ENCODE peak calls at places on chromosomes 13 and 19, in five cellular contexts. One of them, this sample, is unnamed.
A peak's percentile ranks its signal among the peaks of the same experiment; 100 is the strongest.

GRCh38 chr13:20667857-20668256 is 35.6 kb upstream of the IL17D start:
- DNase-seq in heart right ventricle: no peak
- DNase-seq in choroid plexus epithelial cell: no peak
- DNase-seq in lung: no peak
- DNase-seq in pancreas: no peak
- DNase-seq in this sample: no peak

GRCh38 chr13:77860621-77861020 is 58.0 kb downstream of the EDNRB start:
- DNase-seq in heart right ventricle: no peak
- DNase-seq in choroid plexus epithelial cell: peak; percentile 55
- DNase-seq in lung: no peak
- DNase-seq in pancreas: no peak
- DNase-seq in this sample: peak; percentile 92

GRCh38 chr13:19586904-19587634 is 25.7 kb upstream of the TPTE2 start:
- DNase-seq in heart right ventricle: peak; percentile 27
- DNase-seq in choroid plexus epithelial cell: peak; percentile 52
- DNase-seq in lung: peak; percentile 31
- DNase-seq in pancreas: no peak
- DNase-seq in this sample: peak; percentile 47

GRCh38 chr13:113633485-113633873 is 24.5 kb downstream of the ATP4B start:
- DNase-seq in heart right ventricle: no peak
- DNase-seq in choroid plexus epithelial cell: no peak
- DNase-seq in lung: no peak
- DNase-seq in pancreas: no peak
- DNase-seq in this sample: no peak

GRCh38 chr19:3450796-3451411 is 29.4 kb downstream of the SMIM24 start:
- DNase-seq in heart right ventricle: no peak
- DNase-seq in choroid plexus epithelial cell: peak; percentile 99
- DNase-seq in lung: peak; percentile 60
- DNase-seq in pancreas: no peak
- DNase-seq in this sample: peak; percentile 100

GRCh38 chr19:40771101-40771539 is 4.2 kb upstream of the MIA start:
- DNase-seq in heart right ventricle: no peak
- DNase-seq in choroid plexus epithelial cell: no peak
- DNase-seq in lung: no peak
- DNase-seq in pancreas: no peak
- DNase-seq in this sample: peak; percentile 27

GRCh38 chr13:77143325-77143907 is 116.5 kb upstream of the FBXL3 start:
- DNase-seq in heart right ventricle: no peak
- DNase-seq in choroid plexus epithelial cell: peak; percentile 82
- DNase-seq in lung: no peak
- DNase-seq in pancreas: no peak
- DNase-seq in this sample: peak; percentile 49

GRCh38 chr13:79571147-79571546 is 90.2 kb downstream of the NDFIP2 start:
- DNase-seq in heart right ventricle: no peak
- DNase-seq in choroid plexus epithelial cell: no peak
- DNase-seq in lung: no peak
- DNase-seq in pancreas: no peak
- DNase-seq in this sample: no peak

GRCh38 chr19:33134571-33135041 is 2.7 kb downstream of the WDR88 start:
- DNase-seq in heart right ventricle: no peak
- DNase-seq in choroid plexus epithelial cell: no peak
- DNase-seq in lung: no peak
- DNase-seq in pancreas: no peak
- DNase-seq in this sample: no peak

GRCh38 chr13:38687246-38688229 is 661 bp downstream of the FREM2 start:
- DNase-seq in heart right ventricle: no peak
- DNase-seq in choroid plexus epithelial cell: peak; percentile 13
- DNase-seq in lung: no peak
- DNase-seq in pancreas: no peak
- DNase-seq in this sample: peak; percentile 5

GRCh38 chr19:16373539-16373938 is 48.9 kb downstream of the KLF2 start:
- DNase-seq in heart right ventricle: no peak
- DNase-seq in choroid plexus epithelial cell: peak; percentile 86
- DNase-seq in lung: no peak
- DNase-seq in pancreas: no peak
- DNase-seq in this sample: peak; percentile 97

GRCh38 chr13:68927387-68928026 is 1180.1 kb upstream of the ATXN8OS start:
- DNase-seq in heart right ventricle: no peak
- DNase-seq in choroid plexus epithelial cell: peak; percentile 11
- DNase-seq in lung: no peak
- DNase-seq in pancreas: no peak
- DNase-seq in this sample: peak; percentile 2

GRCh38 chr19:3367572-3368440 is 1.4 kb downstream of the NFIC start:
- DNase-seq in heart right ventricle: no peak
- DNase-seq in choroid plexus epithelial cell: no peak
- DNase-seq in lung: no peak
- DNase-seq in pancreas: peak; percentile 42
- DNase-seq in this sample: peak; percentile 34

GRCh38 chr19:4199699-4200293 is 17.3 kb downstream of the ANKRD24 start:
- DNase-seq in heart right ventricle: no peak
- DNase-seq in choroid plexus epithelial cell: no peak
- DNase-seq in lung: no peak
- DNase-seq in pancreas: no peak
- DNase-seq in this sample: no peak

GRCh38 chr13:33110713-33111413 is 94.6 kb downstream of the KL start:
- DNase-seq in heart right ventricle: peak; percentile 61
- DNase-seq in choroid plexus epithelial cell: peak; percentile 65
- DNase-seq in lung: no peak
- DNase-seq in pancreas: no peak
- DNase-seq in this sample: peak; percentile 55

GRCh38 chr13:103694033-103694432 is 627.8 kb upstream of the SLC10A2 start:
- DNase-seq in heart right ventricle: no peak
- DNase-seq in choroid plexus epithelial cell: peak; percentile 26
- DNase-seq in lung: no peak
- DNase-seq in pancreas: no peak
- DNase-seq in this sample: no peak

GRCh38 chr13:23140492-23140891 is 40.3 kb upstream of the SGCG start:
- DNase-seq in heart right ventricle: no peak
- DNase-seq in choroid plexus epithelial cell: no peak
- DNase-seq in lung: no peak
- DNase-seq in pancreas: no peak
- DNase-seq in this sample: peak; percentile 16

GRCh38 chr13:40662866-40663265 is 3.6 kb downstream of the FOXO1 start:
- DNase-seq in heart right ventricle: no peak
- DNase-seq in choroid plexus epithelial cell: peak; percentile 39
- DNase-seq in lung: no peak
- DNase-seq in pancreas: no peak
- DNase-seq in this sample: no peak

GRCh38 chr13:62320129-62320724 is 904.6 kb upstream of the PCDH20 start:
- DNase-seq in heart right ventricle: no peak
- DNase-seq in choroid plexus epithelial cell: peak; percentile 82
- DNase-seq in lung: no peak
- DNase-seq in pancreas: no peak
- DNase-seq in this sample: peak; percentile 49

GRCh38 chr13:36536546-36536945 is 104.3 kb downstream of the CCNA1 start:
- DNase-seq in heart right ventricle: no peak
- DNase-seq in choroid plexus epithelial cell: no peak
- DNase-seq in lung: no peak
- DNase-seq in pancreas: no peak
- DNase-seq in this sample: no peak

GRCh38 chr19:3603121-3603841 is 3.4 kb downstream of the TBXA2R start:
- DNase-seq in heart right ventricle: no peak
- DNase-seq in choroid plexus epithelial cell: no peak
- DNase-seq in lung: no peak
- DNase-seq in pancreas: no peak
- DNase-seq in this sample: no peak

GRCh38 chr13:40206241-40207109 is 460.0 kb downstream of the FOXO1 start:
- DNase-seq in heart right ventricle: no peak
- DNase-seq in choroid plexus epithelial cell: peak; percentile 51
- DNase-seq in lung: no peak
- DNase-seq in pancreas: peak; percentile 25
- DNase-seq in this sample: peak; percentile 81

GRCh38 chr13:109759609-109760008 is 26.8 kb downstream of the IRS2 start:
- DNase-seq in heart right ventricle: no peak
- DNase-seq in choroid plexus epithelial cell: no peak
- DNase-seq in lung: no peak
- DNase-seq in pancreas: no peak
- DNase-seq in this sample: no peak

GRCh38 chr13:104460553-104460952 is 1394.3 kb upstream of the SLC10A2 start:
- DNase-seq in heart right ventricle: no peak
- DNase-seq in choroid plexus epithelial cell: peak; percentile 35
- DNase-seq in lung: no peak
- DNase-seq in pancreas: no peak
- DNase-seq in this sample: peak; percentile 4

GRCh38 chr13:21534760-21535159 is 69.2 kb downstream of the MICU2 start:
- DNase-seq in heart right ventricle: no peak
- DNase-seq in choroid plexus epithelial cell: no peak
- DNase-seq in lung: no peak
- DNase-seq in pancreas: no peak
- DNase-seq in this sample: no peak

GRCh38 chr19:1453525-1454371 is 3.8 kb downstream of the APC2 start:
- DNase-seq in heart right ventricle: no peak
- DNase-seq in choroid plexus epithelial cell: no peak
- DNase-seq in lung: no peak
- DNase-seq in pancreas: no peak
- DNase-seq in this sample: peak; percentile 62

GRCh38 chr13:87087741-87088140 is 583.4 kb upstream of the SLITRK5 start:
- DNase-seq in heart right ventricle: no peak
- DNase-seq in choroid plexus epithelial cell: peak; percentile 81
- DNase-seq in lung: no peak
- DNase-seq in pancreas: no peak
- DNase-seq in this sample: no peak

GRCh38 chr19:45195764-45196163 is 17.2 kb downstream of the BLOC1S3 start:
- DNase-seq in heart right ventricle: no peak
- DNase-seq in choroid plexus epithelial cell: peak; percentile 16
- DNase-seq in lung: no peak
- DNase-seq in pancreas: no peak
- DNase-seq in this sample: peak; percentile 93

GRCh38 chr13:39892731-39893293 is 237.3 kb downstream of the COG6 start:
- DNase-seq in heart right ventricle: peak; percentile 21
- DNase-seq in choroid plexus epithelial cell: peak; percentile 66
- DNase-seq in lung: no peak
- DNase-seq in pancreas: no peak
- DNase-seq in this sample: peak; percentile 65

GRCh38 chr19:17121736-17122293 is 46.2 kb downstream of the MYO9B start:
- DNase-seq in heart right ventricle: no peak
- DNase-seq in choroid plexus epithelial cell: peak; percentile 30
- DNase-seq in lung: no peak
- DNase-seq in pancreas: no peak
- DNase-seq in this sample: peak; percentile 70

GRCh38 chr19:4909172-4909896 is at the start of gene UHRF1:
- DNase-seq in heart right ventricle: no peak
- DNase-seq in choroid plexus epithelial cell: no peak
- DNase-seq in lung: no peak
- DNase-seq in pancreas: no peak
- DNase-seq in this sample: no peak

GRCh38 chr19:35017507-35017906 is 12.8 kb upstream of the SCN1B start:
- DNase-seq in heart right ventricle: no peak
- DNase-seq in choroid plexus epithelial cell: no peak
- DNase-seq in lung: no peak
- DNase-seq in pancreas: no peak
- DNase-seq in this sample: no peak
- TF ChIP-seq CTCF in heart right ventricle: no peak
- TF ChIP-seq CTCF in choroid plexus epithelial cell: no peak
- TF ChIP-seq CTCF in lung: no peak
- TF ChIP-seq CTCF in pancreas: no peak
- TF ChIP-seq CTCF in this sample: no peak

GRCh38 chr13:112057434-112057735 is 9.6 kb upstream of the SOX1 start:
- DNase-seq in heart right ventricle: no peak
- DNase-seq in choroid plexus epithelial cell: no peak
- DNase-seq in lung: no peak
- DNase-seq in pancreas: no peak
- DNase-seq in this sample: no peak
- H3K4me3 ChIP-seq in heart right ventricle: no peak overlapping the region
- H3K4me3 ChIP-seq in choroid plexus epithelial cell: no peak overlapping the region
- H3K4me3 ChIP-seq in lung: no peak overlapping the region
- H3K4me3 ChIP-seq in pancreas: no peak overlapping the region
- H3K4me3 ChIP-seq in this sample: no peak overlapping the region

GRCh38 chr19:7636691-7637373 is at the start of gene STXBP2:
- DNase-seq in heart right ventricle: peak; percentile 66
- DNase-seq in choroid plexus epithelial cell: peak; percentile 58
- DNase-seq in lung: peak; percentile 87
- DNase-seq in pancreas: peak; percentile 87
- DNase-seq in this sample: no peak
- TF ChIP-seq CTCF in heart right ventricle: no peak
- TF ChIP-seq CTCF in choroid plexus epithelial cell: no peak
- TF ChIP-seq CTCF in lung: no peak
- TF ChIP-seq CTCF in pancreas: no peak
- TF ChIP-seq CTCF in this sample: no peak

DNA sequence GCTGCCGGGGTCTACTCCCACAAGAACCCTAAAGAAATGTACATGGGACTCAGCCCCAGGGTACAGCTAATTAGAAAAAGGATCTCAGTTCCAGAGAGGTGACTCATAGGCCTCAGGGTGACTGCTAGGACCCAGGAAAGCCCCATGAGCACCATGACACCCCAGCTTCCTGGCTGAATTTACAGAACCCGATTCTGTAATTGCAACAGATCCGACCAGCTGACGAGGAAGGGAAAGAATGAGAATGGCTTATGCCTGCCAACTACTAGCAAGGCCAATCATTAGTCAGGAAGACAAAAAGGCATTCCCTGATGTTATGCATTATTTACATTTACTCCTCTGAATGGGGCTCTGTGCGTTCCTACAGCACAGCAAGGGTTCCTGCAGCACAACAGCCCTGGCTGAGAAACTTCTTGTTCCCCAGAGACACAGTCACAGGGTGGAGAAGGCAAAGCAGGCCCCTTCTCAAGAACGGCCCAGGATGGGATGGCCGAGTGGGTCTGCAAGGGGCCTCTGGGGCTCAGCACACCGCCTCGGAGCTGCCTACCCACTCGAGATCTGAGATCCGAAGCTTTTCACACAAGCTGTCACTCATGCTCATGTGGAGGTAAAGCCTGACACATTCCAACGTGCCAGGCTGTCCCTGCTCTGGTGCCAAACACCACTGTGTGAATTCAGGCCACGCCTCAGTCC is 27.2 kb downstream of the PBX4 start:
- DNase-seq in heart right ventricle: no peak
- DNase-seq in choroid plexus epithelial cell: peak; percentile 99
- DNase-seq in lung: peak; percentile 60
- DNase-seq in pancreas: peak; percentile 8
- DNase-seq in this sample: peak; percentile 98
- H3K4me3 ChIP-seq in heart right ventricle: no peak overlapping the region
- H3K4me3 ChIP-seq in choroid plexus epithelial cell: no peak overlapping the region
- H3K4me3 ChIP-seq in lung: no peak overlapping the region
- H3K4me3 ChIP-seq in pancreas: no peak overlapping the region
- H3K4me3 ChIP-seq in this sample: no peak overlapping the region

DNA sequence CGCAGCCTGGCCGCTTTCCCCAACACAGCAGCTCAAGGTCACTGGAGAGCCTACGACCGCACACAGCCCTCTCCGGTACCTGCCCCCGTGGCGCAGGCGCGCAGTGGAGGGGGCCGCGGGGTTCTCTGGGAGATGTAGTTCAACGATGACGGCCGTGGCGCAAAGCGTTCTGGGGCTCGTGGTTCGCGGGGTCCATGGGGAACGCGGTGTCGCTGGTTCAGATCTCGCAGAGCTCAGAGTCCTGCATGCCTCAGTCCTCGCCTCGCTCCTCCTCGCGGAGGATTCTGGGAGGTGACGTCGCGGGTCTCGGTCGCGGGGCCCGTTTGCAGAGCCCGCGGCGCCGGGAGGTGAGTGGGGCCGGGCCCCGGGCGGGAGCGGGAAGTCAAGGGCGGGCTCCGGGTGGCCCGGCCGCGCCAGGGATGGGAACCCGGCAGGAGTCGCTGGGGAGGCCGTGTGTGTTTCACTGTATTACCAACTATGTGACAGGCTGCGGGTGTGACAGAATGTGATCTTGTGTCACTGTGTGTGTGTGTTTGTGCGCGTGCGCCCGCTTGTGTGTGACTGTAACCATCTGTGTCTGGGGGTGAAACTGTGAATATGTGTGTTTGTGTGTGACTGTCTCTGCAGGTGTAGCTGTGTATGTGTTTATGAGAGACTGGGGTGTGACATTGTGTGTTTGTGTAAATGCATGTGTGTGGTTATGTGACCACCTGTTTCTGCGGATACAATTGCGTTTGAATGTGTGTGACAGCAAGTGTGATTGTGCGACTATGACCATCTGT is at the start of gene ZNF527:
- DNase-seq in heart right ventricle: peak; percentile 98
- DNase-seq in choroid plexus epithelial cell: peak; percentile 98
- DNase-seq in lung: peak; percentile 97
- DNase-seq in pancreas: peak; percentile 96
- DNase-seq in this sample: peak; percentile 96
- TF ChIP-seq CTCF in heart right ventricle: no peak
- TF ChIP-seq CTCF in choroid plexus epithelial cell: no peak
- TF ChIP-seq CTCF in lung: no peak
- TF ChIP-seq CTCF in pancreas: no peak
- TF ChIP-seq CTCF in this sample: no peak

This sample was measured in fibroblast of mammary gland.